ENCODE peak calls at places on chromosome 17, in eight cellular contexts. C, X, Q, B, E, Y, U and I are unnamed samples.

GRCh38 chr17:386145-386876 is 33.7 kb upstream of the RPH3AL start:
- DNase-seq in C (no peak), X (peak), Q (peak), B (peak), E (peak), Y (peak), U (peak), I (peak)

GRCh38 chr17:33873218-33873617 is 381.9 kb upstream of the CCL2 start:
- DNase-seq in C (no peak), X (no peak), Q (no peak), B (no peak), E (no peak), Y (no peak), U (no peak), I (no peak)

GRCh38 chr17:48577330-48577945 is 712 bp downstream of the HOXB4 start:
- DNase-seq in C (no peak), X (peak), Q (no peak), B (no peak), E (no peak), Y (no peak), U (no peak), I (no peak)

GRCh38 chr17:59746849-59747445 is 39.5 kb downstream of the VMP1 start:
- DNase-seq in C (no peak), X (no peak), Q (no peak), B (no peak), E (no peak), Y (peak), U (no peak), I (no peak)

GRCh38 chr17:63647936-63648335 is 25.7 kb downstream of the MAP3K3 start:
- DNase-seq in C (no peak), X (no peak), Q (no peak), B (no peak), E (no peak), Y (no peak), U (no peak), I (no peak)

GRCh38 chr17:1577186-1577585 is 14.6 kb upstream of the PITPNA start:
- DNase-seq in C (peak), X (peak), Q (peak), B (peak), E (no peak), Y (no peak), U (peak), I (peak)

GRCh38 chr17:77374170-77374936 is 233.6 kb downstream of the SEC14L1 start:
- DNase-seq in C (peak), X (peak), Q (peak), B (peak), E (peak), Y (peak), U (peak), I (peak)

GRCh38 chr17:9839433-9839832 is 13.7 kb downstream of the GLP2R start:
- DNase-seq in C (no peak), X (no peak), Q (no peak), B (no peak), E (no peak), Y (no peak), U (no peak), I (no peak)

GRCh38 chr17:66000216-66000615 is 191.7 kb downstream of the CEP112 start:
- DNase-seq in C (no peak), X (no peak), Q (no peak), B (no peak), E (no peak), Y (no peak), U (no peak), I (no peak)

GRCh38 chr17:27413295-27413694 is 43.0 kb upstream of the KSR1 start:
- DNase-seq in C (no peak), X (no peak), Q (no peak), B (no peak), E (no peak), Y (no peak), U (no peak), I (no peak)

GRCh38 chr17:1039511-1040215 is 42.7 kb downstream of the TIMM22 start:
- DNase-seq in C (no peak), X (peak), Q (peak), B (peak), E (no peak), Y (no peak), U (peak), I (peak)

GRCh38 chr17:82985973-82986372 is 93.4 kb upstream of the METRNL start:
- DNase-seq in C (no peak), X (no peak), Q (peak), B (no peak), E (peak), Y (peak), U (peak), I (peak)

GRCh38 chr17:27323538-27324212 is 29.8 kb downstream of the WSB1 start:
- DNase-seq in C (no peak), X (peak), Q (peak), B (peak), E (no peak), Y (no peak), U (peak), I (peak)

GRCh38 chr17:56638536-56639177 is 45.2 kb downstream of the NOG start:
- DNase-seq in C (no peak), X (no peak), Q (no peak), B (no peak), E (no peak), Y (no peak), U (no peak), I (no peak)

GRCh38 chr17:62913971-62914370 is 52.1 kb upstream of the TANC2 start:
- DNase-seq in C (no peak), X (no peak), Q (no peak), B (no peak), E (no peak), Y (no peak), U (no peak), I (no peak)

GRCh38 chr17:7136266-7136877 is 21.8 kb upstream of the ASGR2 start:
- DNase-seq in C (peak), X (peak), Q (peak), B (peak), E (peak), Y (peak), U (peak), I (peak)

GRCh38 chr17:30396129-30396528 is 17.4 kb downstream of the CPD start:
- DNase-seq in C (no peak), X (no peak), Q (no peak), B (no peak), E (no peak), Y (no peak), U (no peak), I (no peak)

GRCh38 chr17:61583242-61583641 is 7.8 kb downstream of the NACA2 start:
- DNase-seq in C (peak), X (no peak), Q (no peak), B (no peak), E (no peak), Y (no peak), U (no peak), I (no peak)

GRCh38 chr17:57551321-57552079 is 193.6 kb downstream of the CCDC182 start:
- DNase-seq in C (no peak), X (peak), Q (peak), B (no peak), E (peak), Y (no peak), U (no peak), I (peak)

GRCh38 chr17:70343134-70343533 is 173.8 kb downstream of the KCNJ2 start:
- DNase-seq in C (no peak), X (no peak), Q (no peak), B (no peak), E (no peak), Y (no peak), U (no peak), I (no peak)

GRCh38 chr17:77466596-77467223 is 325.9 kb downstream of the SEC14L1 start:
- DNase-seq in C (no peak), X (no peak), Q (no peak), B (no peak), E (no peak), Y (peak), U (no peak), I (no peak)

GRCh38 chr17:68674271-68674925 is 73.2 kb upstream of the FAM20A start:
- DNase-seq in C (no peak), X (no peak), Q (no peak), B (no peak), E (no peak), Y (no peak), U (no peak), I (no peak)

GRCh38 chr17:77163001-77163400 is 22.2 kb downstream of the SEC14L1 start:
- DNase-seq in C (no peak), X (peak), Q (no peak), B (no peak), E (no peak), Y (no peak), U (no peak), I (peak)

GRCh38 chr17:68296217-68297140 is 5.2 kb downstream of the ARSG start:
- DNase-seq in C (no peak), X (peak), Q (peak), B (no peak), E (no peak), Y (no peak), U (no peak), I (peak)

GRCh38 chr17:66835476-66835875 is 559 bp downstream of the CACNG5 start:
- DNase-seq in C (no peak), X (no peak), Q (no peak), B (no peak), E (no peak), Y (peak), U (no peak), I (no peak)

GRCh38 chr17:1873418-1873817 is 43.6 kb downstream of the RPA1 start:
- DNase-seq in C (no peak), X (no peak), Q (no peak), B (no peak), E (no peak), Y (no peak), U (no peak), I (no peak)

GRCh38 chr17:64787255-64787920 is 125.3 kb upstream of the SMURF2 start:
- DNase-seq in C (no peak), X (peak), Q (no peak), B (no peak), E (no peak), Y (no peak), U (no peak), I (peak)

GRCh38 chr17:81840826-81841778 is 6.3 kb upstream of the PPP1R27 start:
- DNase-seq in C (no peak), X (no peak), Q (peak), B (no peak), E (no peak), Y (peak), U (no peak), I (no peak)

GRCh38 chr17:35577826-35578194 is 561 bp downstream of the PEX12 start:
- DNase-seq in C (no peak), X (peak), Q (no peak), B (no peak), E (no peak), Y (no peak), U (no peak), I (peak)

DNA sequence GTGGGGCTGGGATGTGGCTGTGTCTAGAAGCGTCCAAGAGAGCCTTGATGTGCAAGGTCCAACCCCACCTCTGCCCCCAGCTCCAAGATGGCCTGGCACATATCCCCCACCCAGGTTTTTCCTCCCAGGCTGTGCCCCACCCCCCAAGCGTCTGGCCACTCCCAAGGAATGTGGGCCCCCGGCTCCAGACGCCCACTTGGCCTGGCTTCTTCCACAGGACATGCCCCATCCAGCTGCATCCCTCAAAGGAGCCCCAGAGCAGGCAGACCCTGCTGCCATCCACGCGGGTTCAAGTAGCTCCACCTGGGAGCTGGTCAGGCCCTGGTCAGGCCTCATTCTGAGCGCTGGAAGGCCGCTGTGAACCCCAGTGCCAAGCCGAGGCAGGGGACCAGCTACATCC is 3.2 kb downstream of the CAMKK1 start:
- DNase-seq in C (no peak), X (no peak), Q (no peak), B (no peak), E (no peak), Y (no peak), U (no peak), I (no peak)
- H3K27ac ChIP-seq in C (peak), X (peak), Q (peak), B (no peak), E (no peak), Y (no peak), U (peak), I (peak)

GRCh38 chr17:43039646-43040045 is 14.6 kb downstream of the RND2 start:
- DNase-seq in C (no peak), X (no peak), Q (no peak), B (no peak), E (no peak), Y (no peak), U (no peak), I (no peak)
- TF ChIP-seq CTCF in C (no peak), X (no peak), Q (no peak), B (no peak), E (no peak), Y (no peak), U (no peak), I (no peak)

GRCh38 chr17:74755533-74755932 is 7.1 kb downstream of the NHERF1 start:
- DNase-seq in C (no peak), X (no peak), Q (no peak), B (no peak), E (no peak), Y (no peak), U (no peak), I (no peak)

GRCh38 chr17:74758846-74759163 is 10.4 kb downstream of the NHERF1 start:
- DNase-seq in C (no peak), X (no peak), Q (no peak), B (no peak), E (no peak), Y (no peak), U (no peak), I (peak)

GRCh38 chr17:74757931-74758845 is 9.8 kb downstream of the NHERF1 start:
- DNase-seq in C (no peak), X (no peak), Q (peak), B (no peak), E (no peak), Y (no peak), U (no peak), I (peak)

GRCh38 chr17:74757502-74757901 is 9.1 kb downstream of the NHERF1 start:
- DNase-seq in C (no peak), X (no peak), Q (peak), B (no peak), E (no peak), Y (no peak), U (no peak), I (peak)

DNA sequence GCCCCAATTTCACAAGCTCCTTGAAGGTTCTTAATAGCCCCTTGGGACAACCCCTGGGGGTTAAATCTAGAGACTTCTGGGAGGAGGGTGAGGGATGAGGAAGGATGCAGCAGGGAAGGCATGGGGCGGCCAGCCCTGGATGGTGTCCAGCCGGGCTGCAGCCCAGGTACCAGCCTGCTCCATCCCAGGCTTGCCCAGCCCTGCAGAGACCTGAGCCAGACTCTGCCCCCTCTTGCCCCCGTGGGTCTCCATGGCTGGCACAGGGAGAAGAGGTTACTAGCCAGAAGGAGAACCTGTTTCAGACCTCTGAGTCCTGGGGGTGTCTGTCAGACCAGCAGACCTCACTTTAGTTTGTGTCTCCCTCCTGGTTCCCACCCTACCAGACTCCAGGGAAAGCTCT is 8.5 kb downstream of the NHERF1 start:
- DNase-seq in C (no peak), X (no peak), Q (peak), B (no peak), E (no peak), Y (no peak), U (no peak), I (no peak)
- H3K27ac ChIP-seq in C (no peak), X (no peak), Q (peak), B (no peak), E (peak), Y (no peak), U (no peak), I (no peak)

DNA sequence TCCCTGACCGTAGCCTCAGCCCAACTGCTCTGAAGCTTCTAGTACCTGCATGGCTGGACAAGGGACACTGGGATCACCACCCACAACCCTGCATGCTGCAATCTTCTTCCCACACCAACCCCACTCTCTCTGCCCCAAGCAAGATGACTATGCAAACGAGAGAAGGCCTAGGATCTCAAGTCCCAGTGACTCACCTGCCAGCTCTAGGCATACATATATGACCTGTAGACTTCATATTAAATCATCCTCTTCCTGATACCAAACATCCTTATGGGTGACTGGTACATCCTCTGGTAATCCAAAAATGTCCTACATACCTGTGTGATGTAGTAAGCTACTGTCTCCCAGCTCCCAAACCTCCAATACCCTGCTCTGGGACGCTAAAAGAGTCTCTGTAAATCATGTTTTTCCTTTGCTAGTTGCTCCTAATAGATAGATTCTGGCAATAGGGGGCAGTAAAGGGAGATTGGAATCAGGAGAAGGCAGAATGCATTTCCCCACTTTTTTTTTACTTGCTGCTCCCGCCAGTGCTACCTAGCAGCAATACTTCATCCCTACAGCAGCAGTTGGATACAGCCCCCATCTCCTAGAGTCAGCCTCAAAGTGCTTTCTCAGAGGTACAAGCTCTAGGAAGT is 43.4 kb upstream of the SOX9 start:
- DNase-seq in C (no peak), X (no peak), Q (no peak), B (no peak), E (no peak), Y (peak), U (peak), I (no peak)
- TF ChIP-seq CTCF in C (peak), X (no peak), Q (no peak), B (no peak), E (no peak), Y (peak), U (no peak), I (no peak)

GRCh38 chr17:29178750-29179231 is 1.4 kb downstream of the MYO18A start:
- DNase-seq in C (no peak), X (peak), Q (peak), B (no peak), E (no peak), Y (no peak), U (no peak), I (peak)

GRCh38 chr17:29175349-29175748 is 4.8 kb downstream of the MYO18A start:
- DNase-seq in C (no peak), X (no peak), Q (no peak), B (no peak), E (no peak), Y (no peak), U (no peak), I (no peak)

GRCh38 chr17:29177871-29178749 is 2.1 kb downstream of the MYO18A start:
- DNase-seq in C (no peak), X (peak), Q (peak), B (no peak), E (no peak), Y (no peak), U (no peak), I (peak)

GRCh38 chr17:29177541-29177870 is 2.7 kb downstream of the MYO18A start:
- DNase-seq in C (no peak), X (no peak), Q (no peak), B (no peak), E (no peak), Y (no peak), U (no peak), I (no peak)

GRCh38 chr17:29176500-29177351 is 3.5 kb downstream of the MYO18A start:
- DNase-seq in C (no peak), X (peak), Q (peak), B (no peak), E (no peak), Y (peak), U (no peak), I (peak)
- H3K27ac ChIP-seq in C (peak), X (peak), Q (peak), B (peak), E (peak), Y (no peak), U (peak), I (peak)

DNA sequence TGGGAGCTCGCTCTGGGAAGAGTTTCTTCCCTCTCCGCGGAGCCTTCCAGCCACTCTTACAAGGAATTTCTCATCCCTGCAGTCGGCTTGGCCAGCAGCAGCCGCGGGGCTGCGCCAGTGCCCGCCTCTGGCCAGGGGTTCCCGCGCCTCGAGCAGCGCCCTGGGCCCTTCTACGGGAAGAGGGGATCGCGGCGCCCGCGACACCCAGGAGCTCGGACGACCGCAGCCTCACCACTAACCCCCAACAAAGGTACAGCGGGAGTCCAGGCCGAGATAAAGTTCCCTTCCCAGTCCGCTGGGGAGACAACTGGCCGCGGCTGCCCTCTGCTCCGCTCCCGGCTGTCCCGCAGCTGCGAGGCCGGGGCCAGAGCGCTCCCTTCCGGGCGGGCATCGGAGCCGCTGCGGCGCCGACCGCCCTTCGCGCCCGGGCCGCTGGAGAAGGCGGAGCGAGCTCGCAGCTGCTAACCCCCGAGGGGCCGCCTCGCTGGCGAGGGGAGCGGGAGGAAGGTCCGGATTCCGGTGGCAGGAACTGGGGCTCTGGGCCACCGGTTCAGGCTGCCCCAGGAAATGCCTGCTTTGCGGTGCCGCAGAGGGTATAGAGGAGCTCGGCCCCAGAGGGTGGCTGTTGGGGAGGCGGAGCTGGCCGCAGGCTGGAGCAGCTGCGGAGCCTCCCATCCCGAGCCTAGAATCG is 3.6 kb upstream of the HS3ST3B1 start:
- DNase-seq in C (no peak), X (no peak), Q (peak), B (no peak), E (no peak), Y (peak), U (no peak), I (no peak)
- TF ChIP-seq CTCF in C (peak), X (no peak), Q (no peak), B (no peak), E (no peak), Y (peak), U (no peak), I (no peak)

DNA sequence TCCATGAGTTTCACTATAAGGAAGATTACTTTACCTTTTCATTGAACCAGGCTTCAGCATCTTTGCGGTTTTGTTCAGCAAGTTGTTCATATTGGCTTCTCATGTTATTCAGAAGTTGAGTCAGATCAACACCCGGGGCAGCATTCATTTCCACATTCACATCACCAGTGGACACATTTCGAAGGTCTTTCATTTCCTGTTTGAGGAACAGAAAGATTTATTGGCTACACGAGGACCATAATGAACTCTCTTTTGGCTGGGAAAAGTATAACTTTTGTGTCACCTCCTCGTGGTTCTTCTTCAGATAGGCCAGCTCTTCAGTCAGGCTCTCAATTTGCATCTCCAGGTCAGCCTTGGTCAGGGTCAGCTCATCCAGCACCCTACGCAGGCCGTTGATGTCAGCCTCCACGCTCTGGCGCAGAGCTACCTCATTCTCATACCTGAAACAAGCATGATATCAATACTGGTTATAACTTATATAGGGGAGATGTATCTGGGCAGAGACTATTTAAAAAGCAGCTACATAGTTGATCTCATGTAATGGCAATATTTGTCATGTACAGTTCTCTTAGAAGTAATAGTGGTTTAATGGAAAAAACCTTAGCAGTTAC is 2.1 kb downstream of the KRT10 start:
- DNase-seq in C (no peak), X (no peak), Q (no peak), B (no peak), E (no peak), Y (no peak), U (no peak), I (no peak)
- H3K27ac ChIP-seq in C (no peak), X (no peak), Q (no peak), B (peak), E (no peak), Y (no peak), U (no peak), I (no peak)